ENCODE peak calls at places on chromosomes 3 and 15, in four cellular contexts. One of them, this sample, is unnamed.

GRCh38 chr3:57068437-57069089 is 8.1 kb downstream of the SPATA12 start:
- DNase-seq in psoas muscle: peak
- DNase-seq in CD4-positive, alpha-beta memory T cell: no peak
- DNase-seq in ovary: no peak
- DNase-seq in this sample: peak

GRCh38 chr3:13479332-13479581 is 849 bp upstream of the HDAC11 start:
- DNase-seq in psoas muscle: peak
- DNase-seq in CD4-positive, alpha-beta memory T cell: no peak
- DNase-seq in ovary: no peak
- DNase-seq in this sample: no peak

GRCh38 chr15:26901036-26901435 is 34.2 kb downstream of the GABRA5 start:
- DNase-seq in psoas muscle: no peak
- DNase-seq in CD4-positive, alpha-beta memory T cell: no peak
- DNase-seq in ovary: no peak
- DNase-seq in this sample: no peak

GRCh38 chr15:38672814-38673292 is 108.2 kb upstream of the RASGRP1 start:
- DNase-seq in psoas muscle: no peak
- DNase-seq in CD4-positive, alpha-beta memory T cell: no peak
- DNase-seq in ovary: no peak
- DNase-seq in this sample: no peak

GRCh38 chr15:31338879-31339557 is 12.4 kb downstream of the KLF13 start:
- DNase-seq in psoas muscle: peak
- DNase-seq in CD4-positive, alpha-beta memory T cell: no peak
- DNase-seq in ovary: no peak
- DNase-seq in this sample: peak

GRCh38 chr3:28841436-28841835 is 439.4 kb upstream of the RBMS3 start:
- DNase-seq in psoas muscle: no peak
- DNase-seq in CD4-positive, alpha-beta memory T cell: no peak
- DNase-seq in ovary: no peak
- DNase-seq in this sample: no peak

GRCh38 chr3:58167431-58168351 is 43.1 kb downstream of the DNASE1L3 start:
- DNase-seq in psoas muscle: peak
- DNase-seq in CD4-positive, alpha-beta memory T cell: peak
- DNase-seq in ovary: peak
- DNase-seq in this sample: no peak

GRCh38 chr3:70982700-70983140 is 600.8 kb downstream of the FOXP1 start:
- DNase-seq in psoas muscle: peak
- DNase-seq in CD4-positive, alpha-beta memory T cell: peak
- DNase-seq in ovary: no peak
- DNase-seq in this sample: no peak

GRCh38 chr15:95563634-95564033 is 766.9 kb upstream of the NR2F2 start:
- DNase-seq in psoas muscle: no peak
- DNase-seq in CD4-positive, alpha-beta memory T cell: no peak
- DNase-seq in ovary: no peak
- DNase-seq in this sample: no peak

GRCh38 chr3:29412117-29412516 is 131.2 kb downstream of the RBMS3 start:
- DNase-seq in psoas muscle: no peak
- DNase-seq in CD4-positive, alpha-beta memory T cell: no peak
- DNase-seq in ovary: no peak
- DNase-seq in this sample: no peak

GRCh38 chr3:49873623-49874022 is 3.9 kb upstream of the CAMKV start:
- DNase-seq in psoas muscle: no peak
- DNase-seq in CD4-positive, alpha-beta memory T cell: no peak
- DNase-seq in ovary: no peak
- DNase-seq in this sample: no peak

GRCh38 chr3:50575372-50575771 is 6.0 kb downstream of the HEMK1 start:
- DNase-seq in psoas muscle: no peak
- DNase-seq in CD4-positive, alpha-beta memory T cell: no peak
- DNase-seq in ovary: no peak
- DNase-seq in this sample: no peak

GRCh38 chr3:184816654-184817053 is 4.7 kb downstream of the VPS8 start:
- DNase-seq in psoas muscle: no peak
- DNase-seq in CD4-positive, alpha-beta memory T cell: no peak
- DNase-seq in ovary: no peak
- DNase-seq in this sample: no peak

GRCh38 chr3:104080228-104080627 is 1286.5 kb upstream of the ALCAM start:
- DNase-seq in psoas muscle: no peak
- DNase-seq in CD4-positive, alpha-beta memory T cell: no peak
- DNase-seq in ovary: no peak
- DNase-seq in this sample: no peak

GRCh38 chr15:66981746-66982145 is 83.7 kb upstream of the SMAD3 start:
- DNase-seq in psoas muscle: no peak
- DNase-seq in CD4-positive, alpha-beta memory T cell: no peak
- DNase-seq in ovary: no peak
- DNase-seq in this sample: no peak

GRCh38 chr3:16277471-16277870 is 12.5 kb downstream of the OXNAD1 start:
- DNase-seq in psoas muscle: no peak
- DNase-seq in CD4-positive, alpha-beta memory T cell: no peak
- DNase-seq in ovary: no peak
- DNase-seq in this sample: no peak

GRCh38 chr15:66692808-66693596 is 9.0 kb upstream of the SMAD6 start:
- DNase-seq in psoas muscle: no peak
- DNase-seq in CD4-positive, alpha-beta memory T cell: no peak
- DNase-seq in ovary: no peak
- DNase-seq in this sample: no peak

GRCh38 chr3:45546636-45547201 is 47.8 kb upstream of the LIMD1 start:
- DNase-seq in psoas muscle: no peak
- DNase-seq in CD4-positive, alpha-beta memory T cell: no peak
- DNase-seq in ovary: no peak
- DNase-seq in this sample: no peak

GRCh38 chr3:15319575-15319974 is 12.8 kb downstream of the SH3BP5 start:
- DNase-seq in psoas muscle: peak
- DNase-seq in CD4-positive, alpha-beta memory T cell: no peak
- DNase-seq in ovary: peak
- DNase-seq in this sample: no peak

GRCh38 chr3:143307613-143308183 is 188.1 kb downstream of the CHST2 start:
- DNase-seq in psoas muscle: no peak
- DNase-seq in CD4-positive, alpha-beta memory T cell: no peak
- DNase-seq in ovary: peak
- DNase-seq in this sample: no peak

GRCh38 chr3:158768361-158768787 is 33.5 kb upstream of the MFSD1 start:
- DNase-seq in psoas muscle: peak
- DNase-seq in CD4-positive, alpha-beta memory T cell: no peak
- DNase-seq in ovary: peak
- DNase-seq in this sample: no peak

GRCh38 chr3:45082139-45082538 is 56.0 kb downstream of the CLEC3B start:
- DNase-seq in psoas muscle: no peak
- DNase-seq in CD4-positive, alpha-beta memory T cell: no peak
- DNase-seq in ovary: no peak
- DNase-seq in this sample: no peak

GRCh38 chr15:90266061-90266431 is 574 bp downstream of the NGRN start:
- DNase-seq in psoas muscle: peak
- DNase-seq in CD4-positive, alpha-beta memory T cell: peak
- DNase-seq in ovary: no peak
- DNase-seq in this sample: peak

GRCh38 chr3:122421836-122422235 is 6.0 kb upstream of the WDR5B start:
- DNase-seq in psoas muscle: no peak
- DNase-seq in CD4-positive, alpha-beta memory T cell: no peak
- DNase-seq in ovary: no peak
- DNase-seq in this sample: no peak

GRCh38 chr3:17802993-17803392 is 60.6 kb upstream of the TBC1D5 start:
- DNase-seq in psoas muscle: no peak
- DNase-seq in CD4-positive, alpha-beta memory T cell: no peak
- DNase-seq in ovary: no peak
- DNase-seq in this sample: no peak

GRCh38 chr3:81910244-81910852 is 148.9 kb upstream of the GBE1 start:
- DNase-seq in psoas muscle: no peak
- DNase-seq in CD4-positive, alpha-beta memory T cell: no peak
- DNase-seq in ovary: no peak
- DNase-seq in this sample: peak

GRCh38 chr3:50207359-50208042 is 2.4 kb downstream of the SLC38A3 start:
- DNase-seq in psoas muscle: no peak
- DNase-seq in CD4-positive, alpha-beta memory T cell: no peak
- DNase-seq in ovary: no peak
- DNase-seq in this sample: no peak

GRCh38 chr15:44574734-44575133 is 37.8 kb downstream of the EIF3J start:
- DNase-seq in psoas muscle: no peak
- DNase-seq in CD4-positive, alpha-beta memory T cell: no peak
- DNase-seq in ovary: no peak
- DNase-seq in this sample: no peak

GRCh38 chr15:100097342-100097899 is 244.4 kb downstream of the ADAMTS17 start:
- DNase-seq in psoas muscle: no peak
- DNase-seq in CD4-positive, alpha-beta memory T cell: no peak
- DNase-seq in ovary: no peak
- DNase-seq in this sample: no peak

GRCh38 chr3:4680227-4680691 is 187.1 kb downstream of the ITPR1 start:
- DNase-seq in psoas muscle: no peak
- DNase-seq in CD4-positive, alpha-beta memory T cell: no peak
- DNase-seq in ovary: no peak
- DNase-seq in this sample: no peak

GRCh38 chr3:184937611-184938010 is 125.6 kb downstream of the VPS8 start:
- DNase-seq in psoas muscle: no peak
- DNase-seq in CD4-positive, alpha-beta memory T cell: no peak
- DNase-seq in ovary: no peak
- DNase-seq in this sample: no peak

GRCh38 chr15:71480566-71480965 is 329.8 kb upstream of the NR2E3 start:
- DNase-seq in psoas muscle: no peak
- DNase-seq in CD4-positive, alpha-beta memory T cell: no peak
- DNase-seq in ovary: no peak
- DNase-seq in this sample: no peak

GRCh38 chr15:40793216-40793989 is 13.5 kb upstream of the ZFYVE19 start:
- DNase-seq in psoas muscle: peak
- DNase-seq in CD4-positive, alpha-beta memory T cell: no peak
- DNase-seq in ovary: peak
- DNase-seq in this sample: no peak

GRCh38 chr15:70033529-70034140 is 64.1 kb downstream of the TLE3 start:
- DNase-seq in psoas muscle: no peak
- DNase-seq in CD4-positive, alpha-beta memory T cell: no peak
- DNase-seq in ovary: peak
- DNase-seq in this sample: no peak

GRCh38 chr15:70415330-70415884 is 317.7 kb upstream of the TLE3 start:
- DNase-seq in psoas muscle: no peak
- DNase-seq in CD4-positive, alpha-beta memory T cell: no peak
- DNase-seq in ovary: no peak
- DNase-seq in this sample: no peak

GRCh38 chr3:119145500-119146167 is at the start of gene TEX55:
- DNase-seq in psoas muscle: no peak
- DNase-seq in CD4-positive, alpha-beta memory T cell: peak
- DNase-seq in ovary: no peak
- DNase-seq in this sample: no peak

DNA sequence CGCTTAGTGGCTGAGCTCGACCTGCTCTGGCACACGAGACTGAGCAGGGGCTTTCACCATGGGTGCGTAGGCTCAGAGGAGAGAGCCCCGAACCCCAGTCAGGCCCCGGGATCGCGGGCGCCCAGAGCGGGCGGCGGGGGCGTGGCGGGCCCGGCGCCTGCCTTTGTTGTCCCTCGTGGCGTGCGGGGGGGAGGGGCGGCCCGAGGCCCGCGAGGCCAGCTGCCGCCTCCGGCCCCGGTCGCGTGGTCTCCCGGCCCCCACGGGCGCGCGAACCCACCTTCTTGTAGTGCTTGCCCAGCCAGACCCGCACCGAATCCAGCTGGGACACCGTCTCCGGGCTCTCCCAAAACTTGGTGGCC is 388 bp downstream of the SMARCC1 start:
- DNase-seq in psoas muscle: peak
- DNase-seq in CD4-positive, alpha-beta memory T cell: peak
- DNase-seq in ovary: peak
- DNase-seq in this sample: peak
- H3K27ac ChIP-seq in psoas muscle: peak
- H3K27ac ChIP-seq in CD4-positive, alpha-beta memory T cell: peak
- H3K27ac ChIP-seq in ovary: peak
- H3K27ac ChIP-seq in this sample: peak

DNA sequence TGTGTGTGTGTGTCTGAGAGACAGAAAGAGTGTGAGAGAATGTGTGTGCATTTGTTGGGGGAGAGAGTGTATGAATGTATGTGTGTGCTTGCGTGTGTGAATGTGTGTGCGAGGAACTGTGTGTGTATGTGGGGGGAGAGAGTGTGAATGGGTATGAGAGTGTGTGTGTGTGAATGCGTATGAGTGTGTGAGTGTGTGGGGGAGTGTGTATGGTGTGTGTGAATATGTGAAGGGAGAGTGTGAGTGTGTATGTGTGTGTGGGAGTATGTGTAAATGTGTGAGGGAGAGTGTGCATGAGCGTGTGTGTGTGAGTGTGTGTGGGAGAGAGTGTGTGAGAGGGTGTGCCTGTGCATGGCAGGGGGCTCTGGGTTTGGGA is 79.8 kb upstream of the ABHD17C start:
- DNase-seq in psoas muscle: no peak
- DNase-seq in CD4-positive, alpha-beta memory T cell: no peak
- DNase-seq in ovary: no peak
- DNase-seq in this sample: no peak
- H3K27ac ChIP-seq in psoas muscle: no peak
- H3K27ac ChIP-seq in CD4-positive, alpha-beta memory T cell: no peak
- H3K27ac ChIP-seq in ovary: no peak
- H3K27ac ChIP-seq in this sample: no peak

DNA sequence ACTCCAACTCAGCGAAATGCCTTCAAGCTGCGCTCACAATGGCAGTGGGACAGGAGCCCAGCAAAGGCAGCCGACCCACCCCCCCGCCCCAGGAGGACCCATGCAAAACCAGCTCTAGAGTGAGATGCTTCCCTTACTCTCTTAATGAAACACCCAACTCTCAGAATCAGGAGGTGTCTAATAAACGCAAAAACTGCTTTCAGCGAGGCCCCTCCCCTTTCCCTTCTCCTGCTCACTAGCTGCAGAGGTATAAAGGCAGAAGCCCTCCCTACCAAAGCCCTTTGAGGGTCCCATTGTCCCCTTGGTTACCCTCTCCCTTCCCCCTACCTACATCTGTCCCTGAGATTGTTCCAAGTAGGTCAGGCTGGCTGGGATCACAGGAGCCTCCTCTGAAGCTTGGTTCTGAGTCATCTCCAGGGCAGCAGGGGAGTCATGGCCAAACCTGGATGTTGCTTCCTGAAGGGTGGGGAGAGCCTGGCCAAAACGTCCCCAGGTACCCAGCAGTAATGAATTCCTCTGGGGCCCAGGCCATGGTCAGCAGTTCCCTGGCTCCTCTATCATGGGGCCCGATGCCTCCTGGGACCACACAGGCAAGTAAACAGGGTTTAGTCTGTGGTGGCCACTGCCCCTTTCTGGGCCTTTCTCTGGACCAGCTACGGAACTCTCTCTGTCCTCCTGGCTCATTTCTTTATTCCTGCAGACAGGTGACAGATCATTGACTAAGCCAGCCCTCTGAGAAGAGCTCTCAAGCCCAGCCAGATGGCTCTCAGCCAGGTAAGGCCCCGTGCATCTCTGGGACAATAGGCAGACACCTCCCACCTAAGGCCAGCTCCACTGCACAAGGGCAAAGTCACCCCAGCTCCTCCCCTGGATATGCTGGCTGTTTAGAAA is 8.6 kb downstream of the KLHL25 start:
- DNase-seq in psoas muscle: peak
- DNase-seq in CD4-positive, alpha-beta memory T cell: no peak
- DNase-seq in ovary: no peak
- DNase-seq in this sample: no peak
- H3K27ac ChIP-seq in psoas muscle: peak
- H3K27ac ChIP-seq in CD4-positive, alpha-beta memory T cell: no peak
- H3K27ac ChIP-seq in ovary: no peak
- H3K27ac ChIP-seq in this sample: no peak

DNA sequence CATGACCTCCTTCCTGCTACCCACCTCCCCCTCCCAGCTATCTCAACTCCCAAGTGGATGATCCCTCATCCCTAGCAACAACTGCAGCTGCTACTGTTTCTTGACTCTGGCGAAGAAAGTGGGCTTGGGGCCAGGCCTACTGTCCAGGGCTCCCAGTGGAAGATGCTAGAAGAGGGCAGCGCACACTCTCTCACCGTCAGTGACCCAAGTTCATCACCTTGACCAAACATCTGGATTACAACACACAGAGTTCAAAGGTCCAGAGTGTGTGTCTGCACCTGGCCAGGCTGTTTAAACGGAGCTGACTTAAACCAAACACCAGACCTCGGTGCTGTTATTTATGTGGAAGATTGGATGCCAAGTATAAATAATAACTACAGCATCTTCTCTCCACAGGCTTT is 385.6 kb downstream of the SHQ1 start:
- DNase-seq in psoas muscle: peak
- DNase-seq in CD4-positive, alpha-beta memory T cell: no peak
- DNase-seq in ovary: peak
- DNase-seq in this sample: no peak
- H3K27ac ChIP-seq in psoas muscle: no peak
- H3K27ac ChIP-seq in CD4-positive, alpha-beta memory T cell: no peak
- H3K27ac ChIP-seq in ovary: no peak
- H3K27ac ChIP-seq in this sample: no peak